ENCODE peak calls at places on chromosomes 6 and 20, in five cellular contexts. A is lower lobe of right lung, K is spleen, G is left ventricle myocardium inferior, R is psoas muscle. Y is an unnamed sample.

GRCh38 chr6:157763129-157763893 is 59.7 kb upstream of the SNX9 start:
- DNase-seq in K (no peak), G (no peak), R (peak), A (peak), Y (peak)

GRCh38 chr6:34358389-34358906 is 34.0 kb downstream of the NUDT3 start:
- DNase-seq in A (no peak), G (peak), K (no peak), R (no peak), Y (no peak)

GRCh38 chr6:53496797-53497196 is 48.1 kb downstream of the GCLC start:
- DNase-seq in K (no peak), R (no peak), A (no peak), G (no peak), Y (no peak)

GRCh38 chr6:125165256-125165655 is 11.7 kb downstream of the TPD52L1 start:
- DNase-seq in A (no peak), K (no peak), R (no peak), G (no peak), Y (no peak)

GRCh38 chr20:62999580-62999979 is 7.2 kb downstream of the BHLHE23 start:
- DNase-seq in R (no peak), K (no peak), G (no peak), A (no peak), Y (no peak)

GRCh38 chr20:47489448-47489872 is 12.2 kb upstream of the NCOA3 start:
- DNase-seq in R (no peak), G (no peak), K (peak), A (peak), Y (no peak)

GRCh38 chr20:57580478-57581201 is 19.7 kb downstream of the PCK1 start:
- DNase-seq in A (no peak), R (no peak), G (no peak), K (peak), Y (no peak)

GRCh38 chr6:151310852-151311767 is 71.3 kb downstream of the AKAP12 start:
- DNase-seq in R (no peak), G (no peak), A (no peak), K (no peak), Y (no peak)

GRCh38 chr6:159788757-159789376 is 535 bp downstream of the TCP1 start:
- DNase-seq in R (peak), K (peak), A (peak), G (peak), Y (peak)

GRCh38 chr6:135852775-135853174 is 1.3 kb downstream of the PDE7B start:
- DNase-seq in A (no peak), G (no peak), K (no peak), R (no peak), Y (no peak)

GRCh38 chr6:158040051-158040803 is 58.6 kb downstream of the SYNJ2 start:
- DNase-seq in K (no peak), R (no peak), A (peak), G (no peak), Y (peak)

GRCh38 chr6:50025258-50025657 is 3.5 kb upstream of the DEFB110 start:
- DNase-seq in A (no peak), R (no peak), K (no peak), G (no peak), Y (no peak)

GRCh38 chr6:142802124-142802523 is 142.9 kb downstream of the HIVEP2 start:
- DNase-seq in G (no peak), K (no peak), A (no peak), R (peak), Y (no peak)

GRCh38 chr6:54291146-54291545 is 17.1 kb upstream of the TINAG start:
- DNase-seq in A (no peak), G (no peak), K (no peak), R (no peak), Y (no peak)

GRCh38 chr20:2137552-2138201 is 36.0 kb downstream of the STK35 start:
- DNase-seq in K (peak), A (no peak), R (no peak), G (no peak), Y (no peak)

GRCh38 chr20:57570145-57570850 is 9.4 kb downstream of the PCK1 start:
- DNase-seq in K (peak), A (no peak), R (no peak), G (no peak), Y (no peak)

GRCh38 chr6:127343753-127344659 is 597 bp upstream of the ECHDC1 start:
- DNase-seq in K (no peak), A (no peak), G (no peak), R (no peak), Y (no peak)

GRCh38 chr20:19435820-19436219 is 223.4 kb downstream of the SLC24A3 start:
- DNase-seq in R (no peak), G (no peak), A (no peak), K (no peak), Y (no peak)

GRCh38 chr6:89987140-89987539 is 92.9 kb downstream of the GJA10 start:
- DNase-seq in R (no peak), K (no peak), A (no peak), G (no peak), Y (no peak)

GRCh38 chr6:36427781-36428345 is 14.8 kb downstream of the PXT1 start:
- DNase-seq in R (no peak), K (no peak), A (no peak), G (no peak), Y (no peak)

GRCh38 chr6:27468334-27468733 is 4.6 kb downstream of the ZNF184 start:
- DNase-seq in K (no peak), G (no peak), A (no peak), R (no peak), Y (no peak)

GRCh38 chr6:7311920-7312615 is 931 bp downstream of the SSR1 start:
- DNase-seq in A (no peak), K (no peak), R (no peak), G (no peak), Y (no peak)

GRCh38 chr20:45174434-45175364 is at the start of gene PI3:
- DNase-seq in K (no peak), G (no peak), A (peak), R (no peak), Y (peak)

GRCh38 chr20:63002511-63002910 is 4.3 kb downstream of the BHLHE23 start:
- DNase-seq in R (no peak), G (no peak), K (no peak), A (no peak), Y (no peak)

GRCh38 chr6:125994659-125995488 is 8.5 kb downstream of the TRMT11 start:
- DNase-seq in A (no peak), G (no peak), R (no peak), K (no peak), Y (no peak)

GRCh38 chr20:58174708-58175287 is 53.7 kb downstream of the ANKRD60 start:
- DNase-seq in K (no peak), A (peak), G (peak), R (peak), Y (peak)

GRCh38 chr6:155327326-155328073 is 13.2 kb upstream of the TFB1M start:
- DNase-seq in K (no peak), G (no peak), A (peak), R (peak), Y (no peak)

GRCh38 chr6:169313347-169314010 is 59.8 kb upstream of the THBS2 start:
- DNase-seq in K (no peak), A (no peak), G (no peak), R (no peak), Y (no peak)

GRCh38 chr6:24788031-24788665 is 10.6 kb downstream of the ARMH2 start:
- DNase-seq in A (no peak), R (no peak), G (no peak), K (no peak), Y (no peak)

GRCh38 chr6:16949696-16950095 is 152.2 kb upstream of the STMND1 start:
- DNase-seq in R (no peak), A (no peak), G (no peak), K (no peak), Y (no peak)

DNA sequence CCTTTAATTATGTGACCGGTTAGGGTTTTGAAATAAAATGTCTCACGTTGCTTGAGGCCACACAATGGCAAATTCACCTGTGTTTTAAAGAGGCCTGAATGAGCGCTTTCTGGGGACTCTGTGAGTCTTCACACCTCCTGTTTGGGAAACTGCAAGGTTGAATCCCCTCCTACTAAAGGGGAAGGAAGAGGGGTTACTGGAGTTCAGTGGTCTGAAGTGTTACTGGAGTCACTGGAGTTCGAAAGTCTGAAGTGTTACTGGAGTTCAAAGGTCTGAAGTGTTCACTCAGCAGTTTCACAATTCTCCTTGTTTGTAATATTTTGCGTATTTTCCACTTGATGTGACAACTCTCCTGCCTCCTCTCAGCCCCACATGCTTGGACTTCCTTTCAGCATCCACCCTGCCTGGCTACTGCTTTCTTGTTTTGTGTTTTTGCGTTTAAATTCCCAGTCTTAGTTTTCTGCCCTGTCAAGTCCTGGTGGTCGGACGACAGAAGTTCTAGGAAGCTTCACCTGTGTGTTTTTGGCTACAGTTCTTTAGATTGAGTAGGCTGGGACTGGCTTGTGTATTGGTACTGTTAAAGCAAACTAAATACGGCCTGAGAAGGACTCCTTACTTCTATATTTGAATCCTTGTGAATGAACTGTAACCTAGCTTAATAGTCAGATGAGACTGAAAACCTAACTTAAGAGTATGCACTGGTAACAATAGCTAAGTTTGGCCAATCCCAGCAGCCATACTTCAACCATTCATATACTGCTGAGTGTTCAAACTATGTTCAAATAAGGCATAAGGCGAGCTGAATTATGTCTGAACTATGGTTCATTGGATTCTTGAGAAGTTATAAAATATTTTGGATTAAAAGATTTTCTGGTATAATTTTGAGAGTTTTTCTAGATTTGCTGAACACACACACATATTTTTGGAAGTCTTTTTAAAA is 2.0 kb downstream of the SMPDL3A start:
- DNase-seq in K (no peak), G (no peak), R (no peak), A (no peak), Y (no peak)
- H3K4me3 ChIP-seq in K (peak), G (peak), R (peak), A (peak), Y (peak)

DNA sequence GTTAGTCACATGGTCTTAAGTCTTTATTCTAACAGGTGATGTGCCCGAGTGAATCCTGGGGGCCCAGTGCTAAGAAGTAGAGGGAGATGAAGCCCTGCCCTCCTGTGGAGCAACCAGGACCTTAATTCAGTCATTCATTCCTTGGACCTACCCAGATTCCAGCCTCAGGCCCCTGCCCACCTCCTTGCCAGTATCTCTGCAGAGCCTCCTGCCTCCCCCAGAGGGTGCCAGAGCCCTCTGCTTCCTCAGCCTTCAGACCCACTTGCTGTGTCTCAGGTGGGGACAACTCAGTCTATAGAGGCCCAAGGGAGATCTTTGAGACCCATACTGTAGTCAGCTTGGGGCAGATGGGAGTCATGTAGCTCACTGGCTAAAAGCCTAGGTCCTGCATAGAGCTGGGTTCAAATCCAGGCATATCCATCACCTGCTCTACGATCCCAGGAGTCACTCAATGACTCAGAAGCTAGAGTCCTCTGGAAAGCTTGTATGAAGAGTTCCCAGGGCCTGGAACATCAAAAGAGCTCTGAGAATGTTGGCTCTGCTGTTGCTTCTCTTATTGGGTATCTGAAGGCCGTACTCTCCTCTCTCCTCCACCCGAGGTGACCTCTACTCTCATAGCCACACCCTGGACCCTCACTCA is 3.9 kb upstream of the SIGLEC1 start:
- DNase-seq in R (no peak), K (no peak), A (peak), G (no peak), Y (peak)
- TF ChIP-seq CTCF in R (peak), K (peak), A (peak), G (peak), Y (peak)

DNA sequence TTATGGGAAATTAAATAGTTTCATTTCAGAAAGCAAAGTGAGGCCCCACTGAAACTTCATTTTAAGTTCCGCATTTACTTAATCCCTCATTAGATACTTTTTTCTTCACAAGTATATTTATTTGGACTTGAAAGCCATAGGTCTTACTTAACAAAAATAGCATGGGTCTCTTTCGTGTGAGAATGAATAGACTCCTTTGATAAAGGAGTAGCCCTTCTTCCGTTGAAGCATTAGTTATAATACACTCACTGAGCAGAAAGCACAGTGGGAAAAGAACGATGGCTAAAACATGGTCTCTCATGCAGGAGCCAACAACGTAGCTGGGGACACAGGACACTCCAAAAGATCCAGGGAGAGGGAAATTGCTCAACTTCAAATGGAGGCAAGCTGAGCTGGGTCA is 130.4 kb downstream of the SLC23A2 start:
- DNase-seq in K (no peak), A (no peak), G (no peak), R (no peak), Y (no peak)
- H3K27ac ChIP-seq in K (no peak), A (no peak), G (no peak), R (no peak), Y (no peak)

GRCh38 chr6:166346449-166346848 is 4.1 kb upstream of the SFT2D1 start:
- DNase-seq in A (no peak), G (no peak), K (no peak), R (no peak), Y (no peak)

GRCh38 chr6:166343157-166343502 is 785 bp upstream of the SFT2D1 start:
- DNase-seq in K (no peak), A (no peak), G (no peak), R (no peak), Y (no peak)

GRCh38 chr6:166342293-166343156 is at the start of gene SFT2D1:
- DNase-seq in A (peak), R (peak), K (peak), G (peak), Y (peak)

GRCh38 chr6:166341915-166342292 is 441 bp downstream of the SFT2D1 start:
- DNase-seq in A (peak), K (no peak), R (no peak), G (no peak), Y (no peak)

DNA sequence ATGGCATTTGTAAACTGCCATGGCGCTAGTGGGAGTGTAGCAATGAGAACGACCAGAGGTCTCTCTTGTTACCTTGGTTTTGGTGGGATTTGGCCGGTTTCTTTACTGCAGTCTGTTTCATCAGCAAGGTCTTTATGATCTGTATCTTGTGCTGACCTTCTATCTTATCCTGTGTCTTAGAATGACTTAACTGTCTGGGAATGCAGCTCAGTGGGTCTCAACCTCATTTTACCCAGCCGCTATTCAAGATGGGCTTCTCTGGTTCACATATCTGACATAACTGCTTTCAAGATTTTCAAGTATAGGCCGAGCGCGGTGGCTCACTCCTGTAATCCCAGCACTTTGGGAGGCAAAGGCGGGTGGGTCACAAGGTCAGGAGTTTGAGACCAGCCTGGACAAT is 1.9 kb upstream of the SFT2D1 start:
- DNase-seq in G (no peak), K (no peak), A (no peak), R (no peak), Y (no peak)
- H3K4me3 ChIP-seq in G (no peak), K (no peak), A (no peak), R (no peak), Y (no peak)

GRCh38 chr20:61918548-61918947 is 147.1 kb downstream of the TAF4 start:
- DNase-seq in G (no peak), K (no peak), R (no peak), A (no peak), Y (no peak)
- TF ChIP-seq CTCF in G (no peak), K (no peak), R (no peak), A (no peak), Y (no peak)

DNA sequence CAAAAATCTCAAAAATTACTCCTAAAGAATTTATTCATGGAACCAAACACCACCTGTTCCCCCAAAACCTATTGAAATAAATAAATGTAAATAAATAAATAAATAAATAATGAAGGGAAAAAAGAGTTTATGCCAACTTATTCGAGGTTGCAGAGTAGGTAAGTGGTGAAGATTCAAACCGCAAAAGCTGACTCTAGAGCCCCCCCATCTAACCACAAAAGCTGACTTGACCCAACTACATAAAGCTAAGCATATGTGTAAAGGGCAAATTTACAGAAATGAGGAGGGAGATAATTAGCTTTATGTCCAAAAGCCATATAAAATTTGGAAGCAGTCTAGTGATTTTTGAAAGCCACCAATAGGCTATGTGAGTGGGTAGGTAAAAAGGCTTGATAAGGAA is 486.9 kb downstream of the PKHD1 start:
- DNase-seq in G (no peak), K (no peak), R (no peak), A (no peak), Y (no peak)
- H3K27ac ChIP-seq in G (no peak), K (no peak), R (no peak), A (no peak), Y (no peak)

DNA sequence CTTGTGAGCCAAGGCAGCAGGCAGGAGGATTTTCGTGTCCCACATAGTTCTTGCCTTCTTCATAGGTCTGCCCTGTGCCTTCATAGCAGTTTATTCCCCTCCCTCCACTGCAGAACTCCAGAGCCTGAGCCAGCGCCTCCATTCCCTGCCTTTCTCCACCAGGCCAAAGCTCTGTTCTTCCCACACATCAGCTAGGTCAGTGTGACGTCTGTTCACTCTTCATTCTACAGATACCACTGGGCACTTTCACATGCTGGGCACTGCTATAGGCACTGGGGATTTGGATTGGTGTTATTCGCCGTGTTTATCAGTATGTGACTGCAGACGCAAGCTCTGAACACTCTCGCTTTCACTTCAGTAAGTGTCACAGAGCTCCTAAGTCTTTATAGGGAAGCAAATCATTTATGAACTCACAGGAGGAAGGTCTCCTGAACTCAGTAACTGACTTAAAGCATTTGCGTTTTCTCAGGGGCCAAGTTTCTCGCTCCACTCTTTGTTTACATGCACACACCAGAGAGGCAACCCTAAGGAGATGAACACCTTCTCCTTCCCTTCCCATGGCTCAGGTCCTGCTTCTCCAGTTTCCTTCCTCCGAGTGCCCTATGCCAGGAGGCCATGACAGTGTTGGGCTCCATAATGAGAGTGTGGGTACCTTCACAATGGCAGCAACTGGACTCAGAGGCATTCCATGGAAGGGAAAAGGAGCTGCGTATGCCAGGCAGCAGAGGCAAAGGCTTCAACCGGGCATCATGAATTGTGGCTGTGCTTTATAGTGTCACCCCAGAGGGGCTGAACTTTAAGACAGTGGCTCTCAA is 6.3 kb upstream of the APMAP start:
- DNase-seq in A (no peak), R (no peak), K (peak), G (no peak), Y (peak)
- H3K4me3 ChIP-seq in A (no peak), R (no peak), K (no peak), G (no peak), Y (no peak)